ENCODE peak calls at places on chromosomes 2 and 18, in five cellular contexts. Z, Q, N, H and I are unnamed samples. For H3K4me1 and H3K9me2, the result is how much of the 10 kb centered on the place peaks cover.

GRCh38 chr18:68316636-68317035 is 398.3 kb downstream of the TMX3 start:
- DNase-seq in Q (no peak), N (peak), H (no peak), Z (no peak), I (peak)

GRCh38 chr2:138030459-138030858 is 66.2 kb downstream of the HNMT start:
- DNase-seq in Q (no peak), Z (no peak), N (no peak), H (peak), I (peak)

GRCh38 chr2:219460424-219460926 is 25.8 kb downstream of the SPEG start:
- DNase-seq in Z (no peak), Q (no peak), N (peak), H (no peak), I (peak)

GRCh38 chr18:60022671-60023276 is 123.0 kb downstream of the PMAIP1 start:
- DNase-seq in H (no peak), Q (no peak), Z (no peak), N (no peak), I (peak)

GRCh38 chr2:43034921-43035320 is 191.5 kb downstream of the ZFP36L2 start:
- DNase-seq in Z (no peak), N (no peak), Q (no peak), H (no peak), I (no peak)

GRCh38 chr18:31998880-31999279 is 19.7 kb upstream of the RNF125 start:
- DNase-seq in Q (no peak), Z (no peak), N (no peak), H (no peak), I (no peak)

GRCh38 chr2:220279372-220279771 is 651.9 kb downstream of the SLC4A3 start:
- DNase-seq in N (no peak), Z (no peak), H (peak), Q (peak), I (peak)

GRCh38 chr18:9823805-9824473 is 61.8 kb upstream of the TXNDC2 start:
- DNase-seq in Q (no peak), Z (no peak), N (no peak), H (no peak), I (peak)

GRCh38 chr2:170213651-170214050 is 35.7 kb downstream of the MYO3B start:
- DNase-seq in Q (no peak), N (no peak), Z (no peak), H (no peak), I (no peak)

GRCh38 chr2:7571701-7572100 is 654.5 kb downstream of the RNF144A start:
- DNase-seq in Z (no peak), Q (no peak), H (no peak), N (no peak), I (no peak)

GRCh38 chr2:216151313-216152030 is 42.3 kb downstream of the XRCC5 start:
- DNase-seq in Q (no peak), N (no peak), Z (no peak), H (no peak), I (peak)

GRCh38 chr2:240809276-240809675 is 10.7 kb downstream of the KIF1A start:
- DNase-seq in Q (no peak), N (no peak), H (no peak), Z (no peak), I (no peak)

GRCh38 chr2:116319001-116319400 is 1495.5 kb upstream of the DDX18 start:
- DNase-seq in N (no peak), Q (no peak), Z (no peak), H (no peak), I (no peak)

GRCh38 chr2:240988571-240989271 is 9.7 kb upstream of the SNED1 start:
- DNase-seq in H (no peak), N (no peak), Z (no peak), Q (no peak), I (no peak)

GRCh38 chr18:45619062-45619825 is 4.0 kb downstream of the SLC14A2 start:
- DNase-seq in Z (no peak), Q (no peak), H (no peak), N (no peak), I (peak)

GRCh38 chr2:121608367-121608766 is 40.9 kb downstream of the CLASP1 start:
- DNase-seq in N (no peak), Z (no peak), H (no peak), Q (no peak), I (no peak)

GRCh38 chr2:46632349-46632748 is 153.0 kb downstream of the TMEM247 start:
- DNase-seq in N (peak), Z (peak), Q (peak), H (peak), I (peak)

GRCh38 chr2:69278366-69278765 is 108.7 kb downstream of the GFPT1 start:
- DNase-seq in Q (no peak), Z (no peak), N (no peak), H (no peak), I (no peak)

GRCh38 chr2:164662066-164662465 is 40.8 kb upstream of the GRB14 start:
- DNase-seq in Q (no peak), H (no peak), N (no peak), Z (no peak), I (peak)

GRCh38 chr2:3807853-3808252 is 104.5 kb downstream of the DCDC2C start:
- DNase-seq in H (peak), Q (no peak), N (no peak), Z (no peak), I (peak)

GRCh38 chr2:10504994-10505820 is 57.1 kb upstream of the ODC1 start:
- DNase-seq in H (no peak), Z (no peak), Q (no peak), N (no peak), I (no peak)

GRCh38 chr2:108351889-108352288 is 25.9 kb upstream of the SULT1C4 start:
- DNase-seq in Q (no peak), H (no peak), Z (no peak), N (no peak), I (peak)

GRCh38 chr2:133215477-133215876 is 352.8 kb downstream of the NCKAP5 start:
- DNase-seq in Q (no peak), Z (no peak), H (no peak), N (no peak), I (no peak)

DNA sequence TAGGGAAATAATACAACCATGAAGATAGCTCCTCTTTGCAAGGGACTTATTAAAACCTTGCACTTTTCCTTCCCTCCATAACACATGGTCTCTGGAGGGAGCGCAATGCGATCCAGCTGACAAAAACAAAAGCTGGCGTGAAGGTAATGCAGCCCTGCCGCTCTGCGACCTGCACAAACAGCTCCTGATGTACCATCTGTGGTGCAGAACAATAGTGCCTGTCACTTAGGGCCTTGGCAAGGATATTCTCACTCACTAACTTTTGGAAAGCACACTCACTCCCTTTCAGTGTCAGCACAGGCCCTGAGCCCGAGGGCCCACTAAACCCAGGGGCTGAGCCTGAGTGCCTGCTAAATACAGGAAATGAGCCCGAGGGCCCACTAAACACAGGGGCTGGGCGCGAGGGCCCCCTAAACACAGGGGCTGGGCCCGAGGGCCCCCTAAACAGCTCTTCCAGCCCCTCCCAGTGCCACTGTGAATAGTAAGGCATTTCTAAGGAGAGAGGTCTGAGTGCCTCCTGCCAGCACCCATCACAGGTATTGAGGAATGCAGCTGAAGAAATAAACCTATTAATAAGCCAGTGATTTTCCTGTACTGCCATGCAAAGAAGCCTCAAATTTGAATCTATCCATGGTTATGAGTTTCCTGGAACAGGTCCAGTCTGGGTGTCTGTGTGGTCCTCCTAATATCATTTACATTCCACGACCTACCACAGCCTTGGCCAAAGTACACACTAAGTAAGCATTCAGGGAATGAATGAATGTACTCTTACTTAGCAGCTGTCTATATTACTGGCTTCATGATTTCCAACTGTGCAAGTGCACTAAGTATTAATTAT is 9.3 kb downstream of the L3MBTL4 start:
- DNase-seq in Q (no peak), H (no peak), Z (no peak), N (no peak), I (peak)
- H3K4me1 ChIP-seq in Q (under half), H (under half), Z (under half), N (under half), I (under half)

DNA sequence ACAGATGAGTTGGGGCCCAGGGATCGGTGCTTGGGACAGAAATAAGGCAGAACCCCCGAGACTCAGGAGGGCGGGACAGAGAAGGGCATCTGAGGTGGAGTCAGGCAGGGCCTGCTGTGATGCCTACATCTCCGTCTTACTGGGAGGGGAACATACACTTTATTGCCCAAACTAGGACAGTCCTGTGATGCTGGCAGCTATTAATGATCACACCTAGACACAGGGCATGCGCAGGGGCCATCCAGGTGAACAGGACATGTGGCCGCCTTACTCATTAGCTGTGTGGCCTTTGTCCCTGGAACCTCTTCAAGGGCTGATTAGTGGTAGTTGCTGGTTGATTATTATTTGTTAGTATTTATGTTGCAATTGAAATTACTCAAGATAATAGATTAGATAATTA is 33.2 kb downstream of the MLPH start:
- DNase-seq in Q (no peak), H (no peak), N (no peak), Z (no peak), I (no peak)
- TF ChIP-seq EZH2phosphoT487 in Q (no peak), H (no peak), N (no peak), Z (no peak), I (no peak)

GRCh38 chr2:134659724-134660123 is 59.1 kb downstream of the TMEM163 start:
- DNase-seq in H (no peak), Q (no peak), Z (no peak), N (no peak), I (no peak)

GRCh38 chr2:134662751-134663150 is 56.0 kb downstream of the TMEM163 start:
- DNase-seq in N (no peak), H (no peak), Q (no peak), Z (no peak), I (no peak)

GRCh38 chr2:134657650-134658250 is 61.0 kb downstream of the TMEM163 start:
- DNase-seq in H (peak), Z (no peak), Q (peak), N (peak), I (peak)

GRCh38 chr2:134663451-134663850 is 55.3 kb downstream of the TMEM163 start:
- DNase-seq in N (no peak), Q (no peak), Z (no peak), H (no peak), I (no peak)

GRCh38 chr2:134660619-134661403 is 58.0 kb downstream of the TMEM163 start:
- DNase-seq in Z (no peak), N (no peak), Q (no peak), H (no peak), I (no peak)
- H3K9me2 ChIP-seq in Z (under half), N (under half), Q (under half), H (under half), I (under half)

DNA sequence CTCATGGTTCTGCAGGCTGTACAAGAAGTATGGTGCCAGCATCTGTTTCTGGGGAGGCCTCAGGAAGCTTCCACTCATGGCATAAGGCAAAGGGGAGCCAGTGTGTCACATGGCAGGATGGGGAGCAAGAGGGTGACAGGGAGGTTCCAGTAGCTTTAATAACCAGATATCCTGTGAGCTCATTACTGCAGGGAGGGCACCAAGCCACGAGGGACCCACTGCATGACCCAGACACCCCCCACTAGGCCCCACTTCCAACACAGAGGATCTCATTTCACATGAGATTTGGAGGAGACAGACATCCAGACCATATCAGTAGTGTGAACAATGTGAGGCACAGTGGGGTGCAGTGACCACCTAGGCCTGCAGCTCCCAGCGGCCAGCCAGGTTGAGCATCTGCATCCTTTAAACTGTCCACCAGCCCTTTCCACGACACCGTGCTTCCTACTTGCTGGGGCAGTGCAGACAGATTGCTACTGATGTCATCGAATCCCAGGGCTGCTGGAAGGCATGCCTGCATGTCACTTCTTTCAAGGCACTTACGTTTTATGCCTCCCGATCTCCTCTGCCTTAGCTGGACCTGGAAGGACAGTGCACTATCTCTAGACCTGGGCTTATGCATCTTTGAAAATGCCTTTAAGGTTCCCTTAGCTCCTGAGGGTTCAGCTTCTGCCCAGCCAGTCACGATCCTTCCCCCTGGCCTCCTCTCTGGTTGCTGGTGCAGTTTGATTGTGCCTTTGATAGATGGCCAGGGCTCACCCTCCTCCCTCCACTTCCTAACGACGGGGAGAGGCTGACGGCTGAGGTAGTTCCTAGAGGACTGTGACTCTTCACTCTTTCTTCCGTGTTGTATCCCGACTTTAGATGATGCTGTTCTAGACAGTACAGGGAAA is 174.3 kb downstream of the FAM210A start:
- DNase-seq in N (no peak), Q (no peak), H (no peak), Z (no peak), I (no peak)
- H3K4me1 ChIP-seq in N (under half), Q (under half), H (under half), Z (under half), I (under half)